ENCODE peak calls at places on chromosomes 11 and 22, in four cellular contexts. L is K562, N is GM12878, X is H1. W is an unnamed sample.

GRCh38 chr11:85595285-85595884 is 31.8 kb downstream of the DLG2 start:
- DNase-seq in N (peak; percentile 3), L (peak; percentile 34), X (no peak), W (peak; percentile 46)

GRCh38 chr11:25566298-25567200 is 765.4 kb upstream of the ANO3 start:
- DNase-seq in X (no peak), N (no peak), L (no peak), W (no peak)

GRCh38 chr11:29435421-29435820 is 581.4 kb downstream of the KCNA4 start:
- DNase-seq in L (no peak), N (no peak), X (no peak), W (no peak)

GRCh38 chr11:81658722-81659121 is 1074.9 kb downstream of the FAM181B start:
- DNase-seq in L (peak; percentile 4), X (no peak), N (no peak), W (no peak)

GRCh38 chr11:18773104-18773503 is 18.5 kb downstream of the PTPN5 start:
- DNase-seq in L (no peak), N (no peak), X (no peak), W (no peak)

GRCh38 chr22:28922540-28923244 is 39.3 kb downstream of the ZNRF3 start:
- DNase-seq in L (no peak), N (no peak), X (no peak), W (no peak)

GRCh38 chr11:16809901-16810668 is 71.6 kb downstream of the C11orf58 start:
- DNase-seq in L (no peak), N (no peak), X (no peak), W (no peak)

GRCh38 chr22:17234144-17234623 is 14.9 kb upstream of the ADA2 start:
- DNase-seq in N (no peak), L (peak; percentile 26), X (peak; percentile 93), W (peak; percentile 34)

GRCh38 chr11:10350341-10350740 is 45.5 kb downstream of the ADM start:
- DNase-seq in L (no peak), X (peak; percentile 73), N (no peak), W (peak; percentile 80)

GRCh38 chr22:36379593-36380361 is 8.0 kb downstream of the MYH9 start:
- DNase-seq in L (no peak), N (no peak), X (no peak), W (no peak)

GRCh38 chr11:40228671-40229070 is 1230.8 kb downstream of the LRRC4C start:
- DNase-seq in N (no peak), X (no peak), L (no peak), W (no peak)

GRCh38 chr11:62553839-62554361 is 7.3 kb upstream of the AHNAK start:
- DNase-seq in N (no peak), L (no peak), X (no peak), W (peak; percentile 68)

GRCh38 chr11:36019722-36020121 is 75.9 kb downstream of the LDLRAD3 start:
- DNase-seq in X (no peak), L (no peak), N (no peak), W (no peak)

GRCh38 chr11:2314525-2315394 is 12.9 kb downstream of the TSPAN32 start:
- DNase-seq in N (no peak), X (no peak), L (peak; percentile 53), W (no peak)

GRCh38 chr11:75140269-75141138 is 10.4 kb upstream of the SLCO2B1 start:
- DNase-seq in L (peak; percentile 81), X (peak; percentile 33), N (peak; percentile 12), W (peak; percentile 34)

GRCh38 chr11:111521132-111521531 is 6.6 kb downstream of the HOATZ start:
- DNase-seq in N (no peak), X (no peak), L (no peak), W (no peak)

GRCh38 chr11:7577883-7578242 is 64.1 kb downstream of the PPFIBP2 start:
- DNase-seq in X (no peak), L (no peak), N (no peak), W (no peak)

GRCh38 chr11:131824766-131825165 is 454.4 kb downstream of the NTM start:
- DNase-seq in N (no peak), X (no peak), L (no peak), W (no peak)

GRCh38 chr11:122229611-122230386 is 113.8 kb upstream of the BLID start:
- DNase-seq in N (no peak), L (no peak), X (peak; percentile 15), W (no peak)

GRCh38 chr11:66050581-66051231 is 1.5 kb upstream of the SF3B2 start:
- DNase-seq in X (no peak), N (no peak), L (no peak), W (no peak)

GRCh38 chr11:94139421-94139820 is 10.8 kb downstream of the PANX1 start:
- DNase-seq in N (no peak), L (peak; percentile 27), X (no peak), W (no peak)

GRCh38 chr11:76721755-76722677 is 51.5 kb upstream of the LRRC32 start:
- DNase-seq in N (no peak), X (peak; percentile 54), L (peak; percentile 79), W (peak; percentile 68)

DNA sequence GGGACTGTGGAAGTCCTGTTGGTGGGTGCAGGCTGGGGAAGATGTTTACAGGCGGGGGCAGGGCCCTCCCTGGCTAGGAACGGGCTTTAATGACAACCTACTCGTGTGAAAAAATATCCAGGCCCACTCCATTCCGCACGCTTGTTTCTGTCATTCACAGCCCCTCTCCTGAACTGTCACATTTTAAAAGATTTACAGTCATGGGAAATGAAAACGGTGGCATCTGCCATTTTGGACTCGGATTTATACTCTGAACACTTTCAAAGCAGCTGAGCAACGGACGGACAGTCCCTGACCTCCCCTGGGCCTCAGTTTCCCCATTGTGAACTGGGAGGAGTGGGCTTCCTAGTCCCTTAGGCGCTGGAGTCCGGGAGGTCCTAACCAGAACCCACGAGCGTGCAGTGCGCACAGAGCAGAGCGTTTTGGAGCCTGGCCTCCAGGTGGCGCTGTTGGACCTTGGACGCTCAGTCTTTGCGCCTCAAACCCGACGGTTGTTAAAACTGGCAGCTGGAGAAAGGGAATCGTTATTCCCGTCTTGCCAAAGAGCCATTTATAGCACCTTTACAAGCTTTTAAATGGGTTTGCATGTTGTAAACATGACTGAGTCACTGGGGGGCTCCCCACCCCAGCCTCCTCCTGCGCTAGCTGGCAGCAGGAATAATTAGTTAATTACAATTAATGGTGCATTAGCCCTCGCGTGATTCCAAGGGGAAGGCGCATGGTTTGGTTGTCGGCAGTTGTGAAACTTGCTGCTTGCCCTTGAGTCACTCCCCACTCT is 75.3 kb downstream of the FBLN1 start:
- DNase-seq in X (peak; percentile 59), L (peak; percentile 69), N (peak; percentile 12), W (peak; percentile 68)
- TF ChIP-seq EGR1 in X (no peak), L (no peak), N (no peak), W (no peak)

DNA sequence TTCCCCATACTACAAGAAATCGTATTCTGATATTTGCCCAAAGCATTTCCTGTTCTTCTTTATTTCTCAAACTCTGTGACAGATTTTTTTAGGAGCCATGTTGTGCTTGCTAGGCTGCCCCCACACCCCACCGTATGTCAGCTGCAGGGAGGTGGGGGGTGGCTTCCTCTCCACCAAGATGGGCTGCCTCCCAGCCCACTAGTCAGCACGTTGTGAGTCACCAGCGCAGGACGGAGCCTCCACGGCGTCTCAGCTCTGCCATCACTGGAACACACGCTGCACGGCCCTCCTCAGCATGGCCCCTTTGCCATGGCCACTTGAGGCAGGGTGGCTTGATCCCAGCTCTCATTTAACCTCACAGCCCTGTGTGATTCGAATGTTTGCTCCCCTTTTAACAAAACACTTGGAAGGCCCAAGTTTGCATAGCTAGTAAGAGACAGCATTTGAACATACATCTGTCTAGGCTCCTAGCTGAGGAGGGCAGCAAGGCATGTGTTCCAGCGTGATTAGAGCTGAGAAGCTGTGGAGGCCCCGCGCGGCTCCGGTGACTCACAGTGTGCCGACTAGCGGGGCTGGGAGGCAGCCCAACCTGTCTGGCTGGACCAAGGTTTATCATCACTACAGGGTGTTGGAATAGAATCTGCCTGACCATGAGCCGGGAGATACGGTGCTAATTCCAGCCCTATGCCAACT is 180.7 kb upstream of the NCAM1 start:
- DNase-seq in N (no peak), L (no peak), X (no peak), W (no peak)
- TF ChIP-seq EGR1 in N (no peak), L (no peak), X (no peak), W (no peak)

DNA sequence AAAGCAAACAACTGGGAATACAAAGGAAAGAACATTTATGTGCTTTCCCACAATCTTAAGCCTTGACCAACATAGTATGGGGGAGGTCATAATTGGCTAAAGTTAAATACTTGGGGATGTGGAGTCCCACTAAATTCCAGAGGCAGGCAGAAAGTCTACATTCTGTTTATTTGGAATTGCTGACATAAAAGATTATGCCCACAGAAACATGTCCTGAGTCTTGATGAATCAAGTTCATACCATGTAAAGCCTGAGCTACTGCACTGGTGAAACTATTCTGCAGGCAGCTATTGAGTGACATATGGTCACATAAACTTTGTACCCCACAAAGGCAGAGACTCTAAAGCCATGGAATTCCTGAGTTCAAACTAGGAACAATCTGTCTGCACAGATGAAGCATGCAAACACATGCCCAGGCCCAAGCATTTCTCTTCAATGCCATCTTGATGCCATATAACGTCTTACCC is 69.9 kb upstream of the CHRM4 start:
- DNase-seq in N (no peak), X (no peak), L (no peak), W (no peak)
- TF ChIP-seq EGR1 in N (no peak), X (no peak), L (no peak), W (no peak)

GRCh38 chr22:30304495-30305244 is 15.4 kb upstream of the CASTOR1 start:
- DNase-seq in L (no peak), N (no peak), X (no peak), W (no peak)
- TF ChIP-seq EGR1 in L (no peak), N (no peak), X (no peak), W (no peak)

DNA sequence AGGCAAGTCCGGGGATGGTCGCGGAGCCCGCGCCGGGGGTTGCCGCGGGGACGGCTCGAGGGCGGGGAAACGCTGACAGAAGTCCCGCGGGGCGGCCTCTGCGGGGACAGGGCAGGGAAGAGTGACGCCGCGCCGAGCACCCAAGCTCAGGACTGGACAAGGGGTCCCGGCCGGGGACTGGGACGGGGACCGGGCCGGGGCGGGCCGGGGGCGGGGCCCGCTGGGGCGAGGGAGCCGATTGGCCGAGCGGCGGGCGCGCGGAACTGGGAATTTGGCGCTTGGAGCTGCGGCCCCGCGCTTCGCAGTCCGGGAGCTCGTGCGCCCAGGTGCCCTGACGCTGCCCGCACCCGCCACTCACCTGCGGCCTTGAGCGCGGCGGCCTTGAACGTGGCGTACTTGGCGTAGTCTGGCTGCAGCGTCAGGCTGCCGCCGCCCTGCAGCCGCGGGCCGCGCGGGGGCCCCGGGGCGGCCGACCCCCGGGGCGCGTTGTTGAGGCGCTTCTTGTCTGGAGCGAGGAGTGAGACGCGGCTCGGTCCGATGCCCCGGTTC is 4.8 kb downstream of the SHISA8 start:
- DNase-seq in X (no peak), L (no peak), N (no peak), W (no peak)
- TF ChIP-seq EGR1 in X (no peak), L (no peak), N (no peak), W (no peak)

GRCh38 chr11:124759268-124760204 is 2.6 kb downstream of the ESAM start:
- DNase-seq in X (no peak), N (no peak), L (no peak), W (no peak)
- TF ChIP-seq EGR1 in X (no peak), N (no peak), L (no peak), W (no peak)

GRCh38 chr11:91608662-91609061 is 616.0 kb upstream of the FAT3 start:
- DNase-seq in X (no peak), L (no peak), N (no peak), W (no peak)
- TF ChIP-seq EGR1 in X (no peak), L (no peak), N (no peak), W (no peak)

DNA sequence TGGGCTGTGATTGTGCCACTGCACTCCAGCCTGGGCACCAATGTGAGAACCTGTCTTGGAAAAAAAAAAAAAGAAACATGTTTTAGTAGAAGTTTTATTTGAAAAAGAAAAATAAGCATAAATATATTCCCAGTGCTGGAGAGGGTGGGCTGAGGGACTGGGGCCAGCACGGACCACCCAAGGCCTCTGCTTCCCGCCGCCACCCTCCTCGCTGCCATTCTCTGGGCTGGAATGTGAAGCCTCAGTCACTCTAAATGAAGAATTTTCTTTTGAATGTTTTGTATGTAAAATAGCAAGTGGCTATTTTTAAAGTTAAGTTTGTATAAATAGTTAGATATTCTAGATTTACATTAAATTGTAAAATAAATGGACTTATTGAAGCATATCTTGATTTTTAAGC is 5.1 kb upstream of the TRMU start:
- DNase-seq in L (no peak), N (no peak), X (no peak), W (no peak)
- TF ChIP-seq EGR1 in L (no peak), N (no peak), X (no peak), W (no peak)